ENCODE peak calls at places on chromosome 7, in five cellular contexts. F, N, B, M and I are unnamed samples.

GRCh38 chr7:51307811-51308737 is 8.5 kb downstream of the COBL start:
- DNase-seq in F (no peak), N (no peak), B (no peak), M (no peak), I (peak)

GRCh38 chr7:148975896-148976295 is 52.4 kb downstream of the PDIA4 start:
- DNase-seq in F (no peak), N (no peak), B (no peak), M (no peak), I (no peak)

GRCh38 chr7:96202102-96202501 is 119.8 kb downstream of the SLC25A13 start:
- DNase-seq in F (no peak), N (no peak), B (no peak), M (no peak), I (no peak)

GRCh38 chr7:78620931-78621330 is 822.4 kb downstream of the PHTF2 start:
- DNase-seq in F (no peak), N (no peak), B (no peak), M (peak), I (no peak)

GRCh38 chr7:26681819-26682418 is 182.5 kb downstream of the SKAP2 start:
- DNase-seq in F (no peak), N (no peak), B (no peak), M (peak), I (peak)

GRCh38 chr7:130804156-130804708 is 70.2 kb upstream of the KLF14 start:
- DNase-seq in F (no peak), N (no peak), B (no peak), M (no peak), I (no peak)

GRCh38 chr7:27678617-27679260 is 16.1 kb upstream of the HIBADH start:
- DNase-seq in F (no peak), N (no peak), B (no peak), M (peak), I (no peak)

GRCh38 chr7:117041007-117041406 is 87.7 kb downstream of the ST7 start:
- DNase-seq in F (no peak), N (no peak), B (peak), M (no peak), I (no peak)

GRCh38 chr7:38978474-38978873 is 765 bp downstream of the POU6F2 start:
- DNase-seq in F (no peak), N (no peak), B (no peak), M (no peak), I (no peak)

GRCh38 chr7:2701832-2702593 is 14.0 kb downstream of the AMZ1 start:
- DNase-seq in F (no peak), N (no peak), B (no peak), M (no peak), I (no peak)

GRCh38 chr7:55509322-55509721 is 63.0 kb downstream of the VOPP1 start:
- DNase-seq in F (no peak), N (no peak), B (peak), M (no peak), I (no peak)

GRCh38 chr7:2688409-2689342 is 674 bp downstream of the AMZ1 start:
- DNase-seq in F (no peak), N (no peak), B (no peak), M (no peak), I (no peak)

GRCh38 chr7:91212592-91212991 is 51.6 kb upstream of the FZD1 start:
- DNase-seq in F (no peak), N (no peak), B (no peak), M (no peak), I (no peak)

GRCh38 chr7:101237206-101238067 is at the start of gene CLDN15:
- DNase-seq in F (no peak), N (no peak), B (no peak), M (no peak), I (no peak)

GRCh38 chr7:107687656-107688055 is 27.0 kb downstream of the SLC26A4 start:
- DNase-seq in F (no peak), N (peak), B (no peak), M (peak), I (no peak)

GRCh38 chr7:22866965-22867364 is 44.3 kb upstream of the TOMM7 start:
- DNase-seq in F (no peak), N (no peak), B (no peak), M (no peak), I (no peak)

GRCh38 chr7:41098846-41099245 is 604.0 kb downstream of the INHBA start:
- DNase-seq in F (no peak), N (no peak), B (no peak), M (no peak), I (no peak)